ENCODE peak calls at places on chromosomes 2 and 18, in four cellular contexts. A is left ventricle myocardium inferior, D is upper lobe of right lung, M is cardiac muscle cell. J is an unnamed sample.

GRCh38 chr2:10218036-10218435 is 84.7 kb upstream of the HPCAL1 start:
- DNase-seq in A (no peak), D (no peak), M (no peak), J (no peak)

GRCh38 chr2:144325086-144325485 is 194.8 kb downstream of the ZEB2 start:
- DNase-seq in A (no peak), D (no peak), M (no peak), J (no peak)

GRCh38 chr2:172465417-172466334 is 38.3 kb downstream of the ITGA6 start:
- DNase-seq in A (peak; percentile 29), D (no peak), M (peak; percentile 75), J (peak; percentile 28)

GRCh38 chr2:13093644-13094043 is 376.9 kb downstream of the TRIB2 start:
- DNase-seq in A (no peak), D (no peak), M (no peak), J (no peak)

GRCh38 chr2:25341031-25341727 is 546 bp downstream of the DNMT3A start:
- DNase-seq in A (peak; percentile 48), D (no peak), M (peak; percentile 62), J (no peak)

GRCh38 chr18:45221363-45221762 is 393.9 kb upstream of the SLC14A2 start:
- DNase-seq in A (no peak), D (no peak), M (no peak), J (no peak)

GRCh38 chr18:13245481-13246000 is 27.0 kb downstream of the LDLRAD4 start:
- DNase-seq in A (no peak), D (peak; percentile 39), M (no peak), J (no peak)

GRCh38 chr2:144890828-144891227 is 370.9 kb upstream of the ZEB2 start:
- DNase-seq in A (no peak), D (no peak), M (peak; percentile 13), J (no peak)

GRCh38 chr18:58095251-58095650 is 51.2 kb downstream of the NEDD4L start:
- DNase-seq in A (no peak), D (no peak), M (no peak), J (no peak)

GRCh38 chr2:953408-953807 is 2.8 kb downstream of the SNTG2 start:
- DNase-seq in A (no peak), D (no peak), M (no peak), J (no peak)

GRCh38 chr2:96549967-96550786 is 13.6 kb downstream of the ARID5A start:
- DNase-seq in A (peak; percentile 64), D (peak; percentile 84), M (peak; percentile 32), J (no peak)

GRCh38 chr2:64978514-64979268 is 10.5 kb upstream of the SLC1A4 start:
- DNase-seq in A (no peak), D (no peak), M (no peak), J (no peak)

GRCh38 chr2:10449838-10450691 is 1.9 kb upstream of the ODC1 start:
- DNase-seq in A (no peak), D (peak; percentile 77), M (no peak), J (no peak)

GRCh38 chr2:64063924-64064331 is 44.7 kb upstream of the VPS54 start:
- DNase-seq in A (no peak), D (no peak), M (peak; percentile 68), J (no peak)

GRCh38 chr2:3585239-3586109 is 9.4 kb upstream of the COLEC11 start:
- DNase-seq in A (peak; percentile 73), D (no peak), M (no peak), J (no peak)
- H3K27ac ChIP-seq in A (peak overlapping the region; percentile 87), D (peak overlapping the region; percentile 80), M (no peak overlapping the region), J (no peak overlapping the region)

GRCh38 chr2:239944706-239945551 is 80.2 kb downstream of the NDUFA10 start:
- DNase-seq in A (peak; percentile 28), D (peak; percentile 69), M (no peak), J (no peak)
- H3K27ac ChIP-seq in A (no peak overlapping the region), D (no peak overlapping the region), M (no peak overlapping the region), J (no peak overlapping the region)

DNA sequence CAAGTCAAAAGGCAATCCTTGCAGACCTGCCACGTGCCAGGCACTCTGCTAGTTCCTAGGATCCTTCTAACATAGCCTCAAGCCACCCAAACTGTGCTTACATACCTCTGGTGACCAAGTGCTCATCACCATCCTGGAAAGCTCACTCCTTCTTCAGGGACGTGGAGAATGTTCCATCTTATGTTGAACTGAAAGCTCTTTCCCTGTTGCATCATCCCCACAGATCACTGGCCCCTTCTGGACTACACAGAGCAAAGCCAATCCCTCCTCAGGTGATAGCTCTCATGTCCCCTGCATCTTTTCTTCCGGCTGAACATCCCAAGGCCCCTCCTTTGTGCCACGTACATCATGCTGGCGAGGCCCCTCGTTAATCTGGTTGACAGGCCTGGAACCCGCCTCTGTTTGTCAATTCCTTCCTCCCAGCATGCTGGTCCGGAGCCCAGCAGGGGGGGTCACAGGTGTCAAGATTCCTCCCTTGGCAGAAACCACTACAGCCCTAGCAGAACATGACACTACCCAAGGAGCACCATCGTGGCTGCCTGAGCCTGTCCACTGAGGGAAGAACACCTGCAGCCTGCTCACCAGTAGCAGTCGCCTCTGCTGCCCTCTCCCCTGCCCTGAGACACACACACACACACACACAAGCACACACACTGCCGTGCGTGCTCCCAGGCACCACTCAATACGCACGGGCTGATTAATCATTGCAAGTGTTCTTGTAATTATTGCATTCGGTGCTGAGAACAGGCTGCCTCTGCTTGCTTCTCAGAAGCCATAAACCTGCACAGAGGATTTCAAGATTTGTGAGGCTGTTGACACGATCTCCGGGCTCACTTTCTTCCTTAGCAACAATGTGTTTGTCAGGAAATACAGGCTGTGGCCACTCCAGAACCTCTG is 6.3 kb upstream of the KCNK3 start:
- DNase-seq in A (no peak), D (no peak), M (peak; percentile 32), J (no peak)
- H3K27ac ChIP-seq in A (no peak overlapping the region), D (no peak overlapping the region), M (no peak overlapping the region), J (no peak overlapping the region)

GRCh38 chr2:143151111-143151752 is 22.0 kb downstream of the ARHGAP15 start:
- DNase-seq in A (no peak), D (no peak), M (no peak), J (no peak)

GRCh38 chr2:143152652-143153051 is 23.4 kb downstream of the ARHGAP15 start:
- DNase-seq in A (no peak), D (no peak), M (no peak), J (no peak)

GRCh38 chr2:143152219-143152618 is 23.0 kb downstream of the ARHGAP15 start:
- DNase-seq in A (no peak), D (no peak), M (no peak), J (no peak)

GRCh38 chr2:143148757-143149156 is 19.5 kb downstream of the ARHGAP15 start:
- DNase-seq in A (no peak), D (no peak), M (no peak), J (no peak)

GRCh38 chr2:143150287-143150686 is 21.1 kb downstream of the ARHGAP15 start:
- DNase-seq in A (no peak), D (no peak), M (no peak), J (no peak)
- H3K27ac ChIP-seq in A (no peak overlapping the region), D (peak overlapping the region; percentile 43), M (no peak overlapping the region), J (no peak overlapping the region)

GRCh38 chr18:25236736-25237135 is 115.2 kb downstream of the ZNF521 start:
- DNase-seq in A (no peak), D (no peak), M (no peak), J (no peak)
- H3K27ac ChIP-seq in A (no peak overlapping the region), D (no peak overlapping the region), M (no peak overlapping the region), J (no peak overlapping the region)

GRCh38 chr2:216116418-216116817 is 7.3 kb downstream of the XRCC5 start:
- DNase-seq in A (no peak), D (no peak), M (no peak), J (no peak)
- H3K27ac ChIP-seq in A (no peak overlapping the region), D (no peak overlapping the region), M (no peak overlapping the region), J (no peak overlapping the region)

DNA sequence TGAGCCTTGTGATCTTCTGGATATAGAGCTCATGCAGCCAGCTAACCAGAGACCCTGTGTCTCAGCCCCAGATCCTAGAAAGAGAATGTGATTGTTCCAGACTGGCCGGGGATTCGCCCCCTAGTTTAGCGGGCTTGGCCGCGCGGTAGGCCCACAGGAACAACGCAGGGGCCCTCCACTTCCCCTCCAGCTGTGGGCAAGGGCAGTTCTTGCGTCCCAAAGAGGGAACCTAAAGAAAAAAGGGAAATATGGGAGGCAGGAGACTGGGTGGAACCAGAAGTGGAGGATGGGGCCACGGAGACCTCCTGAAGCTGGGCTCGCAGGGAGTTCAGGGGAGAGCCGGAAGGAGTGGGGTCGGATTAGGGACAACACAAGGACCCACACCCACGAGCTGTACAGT is 18.1 kb downstream of the GNLY start:
- DNase-seq in A (peak; percentile 38), D (peak; percentile 79), M (no peak), J (no peak)
- H3K27ac ChIP-seq in A (peak overlapping the region; percentile 94), D (peak overlapping the region; percentile 94), M (no peak overlapping the region), J (peak overlapping the region; percentile 89)